ENCODE peak calls at places on chromosomes 1 and 21, in ten cellular contexts. I is COR-L47; N is GM04503; B is astrocyte of the spinal cord; H is prostate gland; L is fibroblast of pulmonary artery; K is GM12865; O is body of pancreas; X is NCI-H1092; Y is activated CD8-positive, alpha-beta memory T cell treated with anti-CD3 and anti-CD28 coated beads for 48 hours. D is an unnamed sample.

GRCh38 chr1:226603976-226604845 is 55.6 kb downstream of the STUM start:
- DNase-seq in Y (no peak), N (no peak), X (no peak), K (no peak), H (no peak), I (no peak), L (peak; percentile 12), B (no peak), O (no peak), D (no peak)

GRCh38 chr1:150562384-150563339 is 13.5 kb downstream of the ADAMTSL4 start:
- DNase-seq in K (peak; percentile 99), Y (no peak), N (no peak), L (no peak), O (no peak), I (no peak), B (no peak), H (no peak), X (no peak), D (no peak)

GRCh38 chr1:171738921-171739320 is 2.9 kb downstream of the VAMP4 start:
- DNase-seq in X (no peak), O (no peak), I (no peak), H (no peak), N (no peak), L (no peak), B (no peak), K (no peak), Y (no peak), D (no peak)

GRCh38 chr1:910881-911721 is 12.6 kb upstream of the SAMD11 start:
- DNase-seq in N (no peak), B (no peak), H (no peak), I (peak; percentile 34), K (no peak), L (peak; percentile 21), Y (no peak), O (peak; percentile 6), X (no peak), D (peak; percentile 69)

GRCh38 chr1:204627436-204627835 is 58.1 kb downstream of the LRRN2 start:
- DNase-seq in Y (no peak), I (no peak), X (no peak), O (no peak), K (no peak), N (no peak), B (no peak), L (no peak), H (no peak), D (no peak)

GRCh38 chr1:171188388-171189266 is 3.5 kb downstream of the FMO2 start:
- DNase-seq in H (peak; percentile 23), Y (peak; percentile 26), B (peak; percentile 57), O (peak; percentile 60), K (peak; percentile 71), I (peak; percentile 55), N (no peak), L (peak; percentile 89), X (peak; percentile 14), D (peak; percentile 61)

GRCh38 chr1:26025060-26025459 is 3.5 kb downstream of the EXTL1 start:
- DNase-seq in X (no peak), I (no peak), N (no peak), K (no peak), B (no peak), O (no peak), Y (no peak), H (no peak), L (no peak), D (no peak)

GRCh38 chr21:28944296-28944695 is 48.4 kb downstream of the LTN1 start:
- DNase-seq in I (no peak), N (no peak), H (no peak), Y (no peak), X (no peak), L (peak; percentile 61), K (no peak), O (no peak), B (no peak), D (no peak)

GRCh38 chr1:6025269-6026094 is 20.2 kb upstream of the KCNAB2 start:
- DNase-seq in L (no peak), B (no peak), X (no peak), K (peak; percentile 29), N (no peak), I (no peak), H (no peak), Y (no peak), O (no peak), D (no peak)